ENCODE peak calls at places on chromosomes 7 and 10, in ten cellular contexts. B is AG09319; P is esophagus squamous epithelium; I is activated T-cell treated with anti-CD3 and anti-CD28 coated beads, Interleukin-2, amount 50 U/mL, for 4 hours; K is prostate gland; V is NCI-H2107; C is GM12878; M is HS-5; D is HepG2; A is naive thymus-derived CD8-positive, alpha-beta T cell. F is an unnamed sample.

GRCh38 chr10:22442063-22442462 is 96.8 kb downstream of the SPAG6 start:
- DNase-seq in I (no peak), A (no peak), C (no peak), M (no peak), B (no peak), K (no peak), V (no peak), P (no peak), D (no peak), F (no peak)

GRCh38 chr7:55458351-55458750 is 93.2 kb downstream of the LANCL2 start:
- DNase-seq in B (no peak), I (no peak), P (no peak), V (no peak), C (no peak), M (no peak), D (no peak), K (no peak), A (no peak), F (no peak)

GRCh38 chr7:140239653-140239935 is 62.8 kb upstream of the KDM7A start:
- DNase-seq in A (no peak), D (no peak), M (no peak), K (no peak), V (no peak), C (no peak), P (no peak), B (no peak), I (no peak), F (no peak)

GRCh38 chr10:9260690-9261089 is 1206.2 kb downstream of the GATA3 start:
- DNase-seq in D (no peak), P (no peak), M (no peak), C (no peak), B (no peak), A (no peak), K (no peak), I (no peak), V (no peak), F (no peak)

GRCh38 chr7:106057962-106058901 is 53.9 kb downstream of the SYPL1 start:
- DNase-seq in B (no peak), A (no peak), M (no peak), V (peak), P (peak), D (peak), C (peak), K (peak), I (no peak), F (no peak)

GRCh38 chr7:45663167-45663921 is 89.2 kb downstream of the ADCY1 start:
- DNase-seq in M (no peak), C (no peak), K (peak), A (no peak), V (no peak), D (peak), B (no peak), I (no peak), P (no peak), F (no peak)

GRCh38 chr10:35909291-35909690 is 267.2 kb upstream of the FZD8 start:
- DNase-seq in M (no peak), P (no peak), C (no peak), A (no peak), D (no peak), V (no peak), K (no peak), I (no peak), B (no peak), F (no peak)

GRCh38 chr10:26438534-26439269 is 561 bp downstream of the APBB1IP start:
- DNase-seq in D (no peak), M (no peak), I (peak), K (no peak), C (no peak), A (peak), V (no peak), B (no peak), P (no peak), F (no peak)

GRCh38 chr7:151550601-151551286 is 31.0 kb upstream of the RHEB start:
- DNase-seq in A (no peak), C (no peak), M (no peak), K (no peak), D (peak), B (no peak), P (no peak), I (no peak), V (no peak), F (peak)

GRCh38 chr7:25835191-25835590 is 316.8 kb upstream of the NFE2L3 start:
- DNase-seq in I (no peak), C (no peak), K (no peak), V (no peak), B (no peak), P (no peak), M (peak), D (no peak), A (no peak), F (no peak)

GRCh38 chr10:60098676-60099601 is 192.6 kb upstream of the CCDC6 start:
- DNase-seq in A (no peak), B (no peak), P (no peak), K (no peak), C (no peak), V (no peak), I (no peak), M (no peak), D (peak), F (no peak)

GRCh38 chr10:107398115-107398514 is 233.6 kb upstream of the SORCS1 start:
- DNase-seq in D (no peak), A (no peak), P (no peak), V (no peak), M (no peak), C (no peak), K (no peak), B (no peak), I (no peak), F (no peak)

F was measured in non-pigmented ciliary epithelial cell.